ENCODE peak calls at places on chromosomes 4 and X, in four cellular contexts. E is GM12892, F is K562, C is SK-N-SH. S is an unnamed sample.
A peak's percentile ranks its signal among the peaks of the same experiment; 100 is the strongest.

GRCh38 chr4:134687646-134688628 is 486.3 kb upstream of the PABPC4L start:
- DNase-seq in E (no peak), F (no peak), C (no peak), S (no peak)

GRCh38 chr4:60780874-60781273 is 419.3 kb upstream of the ADGRL3 start:
- DNase-seq in E (no peak), F (no peak), C (no peak), S (no peak)

GRCh38 chrX:34918856-34919255 is 23.7 kb upstream of the FAM47B start:
- DNase-seq in E (no peak), F (no peak), C (peak; percentile 12), S (peak; percentile 42)

GRCh38 chr4:80492761-80493160 is 157.2 kb downstream of the CFAP299 start:
- DNase-seq in E (no peak), F (no peak), C (no peak), S (no peak)

GRCh38 chr4:472881-473574 is 25.9 kb downstream of the ZNF721 start:
- DNase-seq in E (no peak), F (no peak), C (peak; percentile 36), S (no peak)

GRCh38 chrX:136767104-136767941 is 13.4 kb downstream of the ARHGEF6 start:
- DNase-seq in E (peak; percentile 54), F (peak; percentile 66), C (peak; percentile 84), S (no peak)

GRCh38 chr4:184427687-184428086 is 46.7 kb downstream of the IRF2 start:
- DNase-seq in E (no peak), F (no peak), C (no peak), S (no peak)

GRCh38 chr4:147596976-147597375 is 20.2 kb upstream of the TMEM184C start:
- DNase-seq in E (no peak), F (no peak), C (no peak), S (no peak)

GRCh38 chr4:158769175-158769831 is 477 bp downstream of the FNIP2 start:
- DNase-seq in E (no peak), F (peak; percentile 49), C (no peak), S (no peak)

GRCh38 chrX:153769158-153769864 is 5.3 kb downstream of the PLXNB3 start:
- DNase-seq in E (peak; percentile 23), F (no peak), C (peak; percentile 12), S (no peak)

GRCh38 chr4:152696764-152697250 is 17.0 kb upstream of the TMEM154 start:
- DNase-seq in E (peak; percentile 51), F (no peak), C (no peak), S (no peak)

GRCh38 chr4:169663894-169664293 is 43.5 kb downstream of the CLCN3 start:
- DNase-seq in E (no peak), F (no peak), C (no peak), S (no peak)

GRCh38 chrX:139851730-139852129 is 81.1 kb downstream of the ATP11C start:
- DNase-seq in E (no peak), F (no peak), C (no peak), S (no peak)

GRCh38 chr4:52989865-52990264 is 127.7 kb downstream of the RASL11B start:
- DNase-seq in E (no peak), F (no peak), C (peak; percentile 72), S (no peak)

GRCh38 chr4:2852481-2852881 is 8.8 kb downstream of the ADD1 start:
- DNase-seq in E (no peak), F (no peak), C (no peak), S (no peak)

GRCh38 chrX:112851161-112851779 is 10.6 kb upstream of the AMOT start:
- DNase-seq in E (peak; percentile 46), F (no peak), C (no peak), S (no peak)

GRCh38 chr4:146222313-146222712 is 8.0 kb downstream of the REELD1 start:
- DNase-seq in E (no peak), F (no peak), C (no peak), S (no peak)

GRCh38 chrX:55874807-55875206 is 157.3 kb downstream of the RRAGB start:
- DNase-seq in E (no peak), F (no peak), C (no peak), S (no peak)

GRCh38 chr4:180827610-180828009 is 1415.6 kb upstream of the TENM3 start:
- DNase-seq in E (no peak), F (no peak), C (no peak), S (no peak)

GRCh38 chr4:99507762-99508161 is 3.1 kb upstream of the C4orf17 start:
- DNase-seq in E (no peak), F (no peak), C (no peak), S (no peak)

GRCh38 chrX:152641256-152641875 is 3.7 kb downstream of the GABRQ start:
- DNase-seq in E (no peak), F (no peak), C (no peak), S (no peak)

GRCh38 chrX:120299928-120300327 is 11.3 kb downstream of the TMEM255A start:
- DNase-seq in E (no peak), F (no peak), C (no peak), S (no peak)

GRCh38 chr4:155079866-155080265 is 128.6 kb upstream of the NPY2R start:
- DNase-seq in E (no peak), F (no peak), C (no peak), S (no peak)

GRCh38 chr4:14449308-14449707 is 553.0 kb upstream of the CPEB2 start:
- DNase-seq in E (no peak), F (no peak), C (no peak), S (no peak)

GRCh38 chrX:111917591-111917990 is 41.6 kb downstream of the TRPC5OS start:
- DNase-seq in E (no peak), F (no peak), C (no peak), S (no peak)

GRCh38 chrX:10327651-10328050 is 170.9 kb downstream of the CLCN4 start:
- DNase-seq in E (no peak), F (no peak), C (no peak), S (no peak)

GRCh38 chr4:8227201-8227770 is 28.2 kb downstream of the SH3TC1 start:
- DNase-seq in E (no peak), F (no peak), C (no peak), S (no peak)

GRCh38 chr4:17385403-17385802 is 126.5 kb downstream of the QDPR start:
- DNase-seq in E (no peak), F (no peak), C (no peak), S (no peak)

GRCh38 chr4:47750771-47751170 is 87.1 kb downstream of the CORIN start:
- DNase-seq in E (no peak), F (no peak), C (no peak), S (no peak)

GRCh38 chr4:38820329-38821061 is 15.9 kb upstream of the TLR1 start:
- DNase-seq in E (no peak), F (no peak), C (no peak), S (no peak)
- TF ChIP-seq POLR2AphosphoS5 in E (no peak), F (no peak), C (no peak), S (no peak)

GRCh38 chr4:128061566-128062536 is 739 bp downstream of the LARP1B start:
- DNase-seq in E (peak; percentile 52), F (peak; percentile 49), C (peak; percentile 78), S (no peak)
- TF ChIP-seq POLR2AphosphoS5 in E (no peak), F (no peak), C (no peak), S (no peak)

DNA sequence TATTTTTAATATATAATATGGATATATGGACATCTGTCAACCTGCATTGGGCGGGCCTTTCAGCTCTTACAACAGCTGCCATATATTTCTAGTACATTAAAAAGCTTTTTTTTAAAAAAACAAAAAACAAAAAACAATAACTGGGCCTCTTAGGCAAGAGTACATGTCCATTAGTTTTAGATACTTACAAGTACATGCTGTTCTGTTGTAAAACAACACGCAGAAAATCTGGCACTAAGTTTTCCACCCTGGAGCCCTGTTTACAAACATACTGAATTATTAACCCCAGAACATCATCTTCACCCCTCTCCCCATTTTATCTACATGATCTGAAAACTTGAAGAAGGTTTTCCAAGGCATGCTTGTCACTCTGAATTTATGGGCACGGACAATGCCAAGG is 29.8 kb downstream of the RAI2 start:
- DNase-seq in E (no peak), F (no peak), C (no peak), S (no peak)
- TF ChIP-seq POLR2AphosphoS5 in E (no peak), F (no peak), C (no peak), S (no peak)

DNA sequence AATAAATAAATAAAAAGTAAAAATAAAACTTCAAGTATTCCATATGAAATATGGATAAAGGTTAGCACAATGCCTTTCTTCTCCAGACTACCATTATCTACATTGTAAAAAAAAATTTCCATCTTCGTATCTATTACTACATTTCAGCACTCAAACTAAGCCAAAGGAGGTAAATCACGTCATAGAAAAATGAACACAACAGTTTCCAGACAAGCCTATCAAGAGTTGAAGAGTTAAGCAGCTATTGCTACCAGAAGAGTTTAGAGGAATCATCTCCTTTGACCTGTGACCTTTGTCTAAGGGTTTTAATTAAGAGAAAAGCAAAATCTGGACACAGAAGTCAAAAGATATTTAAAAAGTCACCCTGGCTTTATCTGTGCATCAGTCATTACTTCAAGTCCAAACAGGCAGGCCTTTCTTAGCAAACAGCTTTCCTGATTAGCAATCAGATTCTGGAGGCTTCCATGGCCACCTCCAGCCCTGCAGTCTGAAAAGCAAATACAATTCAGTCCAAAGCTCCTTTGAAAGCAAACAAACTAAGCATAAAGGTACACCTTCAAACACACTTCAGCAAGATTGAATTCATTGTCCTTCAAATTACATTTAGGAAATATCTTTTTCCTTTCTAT is 82.2 kb downstream of the APBB2 start:
- DNase-seq in E (no peak), F (no peak), C (no peak), S (no peak)
- TF ChIP-seq POLR2AphosphoS5 in E (no peak), F (no peak), C (no peak), S (no peak)